ENCODE peak calls at places on chromosomes 1 and 21, in seven cellular contexts. Y, W, U, H, T, C and D are unnamed samples.

GRCh38 chr1:204224655-204225054 is 10.9 kb upstream of the GOLT1A start:
- DNase-seq in Y (no peak), W (no peak), U (no peak), H (no peak), T (no peak), C (no peak), D (no peak)

GRCh38 chr1:20416706-20417105 is 69.3 kb downstream of the CAMK2N1 start:
- DNase-seq in Y (peak), W (no peak), U (no peak), H (no peak), T (no peak), C (no peak), D (no peak)

GRCh38 chr1:61184035-61184713 is 101.8 kb downstream of the NFIA start:
- DNase-seq in Y (no peak), W (no peak), U (peak), H (peak), T (no peak), C (peak), D (peak)

GRCh38 chr1:246364415-246364941 is 142.6 kb downstream of the SMYD3 start:
- DNase-seq in Y (no peak), W (peak), U (no peak), H (no peak), T (no peak), C (no peak), D (no peak)

GRCh38 chr1:35014486-35014885 is 17.3 kb downstream of the ZMYM6 start:
- DNase-seq in Y (no peak), W (no peak), U (no peak), H (no peak), T (no peak), C (no peak), D (no peak)

GRCh38 chr1:242738702-242739225 is 214.3 kb upstream of the PLD5 start:
- DNase-seq in Y (no peak), W (no peak), U (no peak), H (no peak), T (peak), C (no peak), D (no peak)

GRCh38 chr21:26948194-26948593 is 18.7 kb downstream of the ADAMTS5 start:
- DNase-seq in Y (no peak), W (no peak), U (no peak), H (no peak), T (no peak), C (no peak), D (no peak)

GRCh38 chr1:111476761-111477309 is 3.1 kb downstream of the C1orf162 start:
- DNase-seq in Y (no peak), W (peak), U (no peak), H (no peak), T (no peak), C (no peak), D (no peak)

GRCh38 chr21:41313765-41314164 is 2.8 kb upstream of the FAM3B start:
- DNase-seq in Y (no peak), W (no peak), U (no peak), H (no peak), T (no peak), C (no peak), D (no peak)

GRCh38 chr1:151130837-151131586 is 15.4 kb downstream of the SEMA6C start:
- DNase-seq in Y (peak), W (peak), U (peak), H (peak), T (no peak), C (peak), D (peak)

GRCh38 chr1:4483031-4483625 is 171.3 kb upstream of the AJAP1 start:
- DNase-seq in Y (no peak), W (no peak), U (no peak), H (no peak), T (no peak), C (no peak), D (no peak)

GRCh38 chr1:182041615-182042014 is 19.9 kb downstream of the ZNF648 start:
- DNase-seq in Y (no peak), W (no peak), U (no peak), H (no peak), T (no peak), C (no peak), D (no peak)

GRCh38 chr1:111825217-111825616 is 69.5 kb downstream of the DDX20 start:
- DNase-seq in Y (no peak), W (no peak), U (no peak), H (no peak), T (no peak), C (no peak), D (no peak)

GRCh38 chr1:242428403-242429190 is 95.9 kb downstream of the PLD5 start:
- DNase-seq in Y (no peak), W (no peak), U (no peak), H (no peak), T (no peak), C (no peak), D (no peak)

GRCh38 chr1:223707270-223708000 is 4.9 kb upstream of the CAPN2 start:
- DNase-seq in Y (no peak), W (no peak), U (no peak), H (no peak), T (peak), C (peak), D (peak)

GRCh38 chr1:165235777-165236285 is 120.7 kb downstream of the LMX1A start:
- DNase-seq in Y (peak), W (no peak), U (peak), H (no peak), T (no peak), C (no peak), D (no peak)

GRCh38 chr1:181077576-181078242 is 10.8 kb upstream of the IER5 start:
- DNase-seq in Y (no peak), W (no peak), U (no peak), H (no peak), T (no peak), C (no peak), D (no peak)

GRCh38 chr21:33308586-33309490 is 15.9 kb upstream of the IFNAR1 start:
- DNase-seq in Y (no peak), W (peak), U (no peak), H (no peak), T (no peak), C (no peak), D (no peak)